ENCODE peak calls at places on chromosomes 5 and 9, in four cellular contexts. N is NCI-H510A; G is CD4-positive, CD25-positive, alpha-beta regulatory T cell; Q is dorsolateral prefrontal cortex. S is an unnamed sample.

GRCh38 chr9:111098661-111099060 is 60.4 kb upstream of the LPAR1 start:
- DNase-seq in N (no peak), G (no peak), Q (no peak), S (no peak)

GRCh38 chr9:136053757-136054142 is 41.3 kb downstream of the NACC2 start:
- DNase-seq in N (no peak), Q (no peak), G (no peak), S (no peak)

GRCh38 chr5:132054031-132054696 is 6.3 kb upstream of the IL3 start:
- DNase-seq in G (no peak), N (no peak), Q (peak), S (no peak)

GRCh38 chr5:15254607-15255006 is 245.4 kb upstream of the FBXL7 start:
- DNase-seq in Q (no peak), N (no peak), G (no peak), S (no peak)

GRCh38 chr9:32738501-32739172 is 44.7 kb upstream of the TMEM215 start:
- DNase-seq in G (no peak), N (no peak), Q (no peak), S (no peak)

GRCh38 chr5:128539038-128539429 is 989 bp upstream of the FBN2 start:
- DNase-seq in Q (no peak), G (no peak), N (no peak), S (no peak)

GRCh38 chr9:5488616-5489015 is 21.7 kb upstream of the PDCD1LG2 start:
- DNase-seq in N (no peak), G (no peak), Q (no peak), S (no peak)

GRCh38 chr9:27202056-27202455 is 93.0 kb downstream of the TEK start:
- DNase-seq in Q (no peak), N (no peak), G (no peak), S (no peak)

GRCh38 chr5:1649554-1649953 is 125.8 kb upstream of the LPCAT1 start:
- DNase-seq in N (no peak), Q (no peak), G (no peak), S (no peak)

GRCh38 chr9:114720296-114720695 is 38.3 kb upstream of the TEX48 start:
- DNase-seq in Q (no peak), N (no peak), G (no peak), S (no peak)

GRCh38 chr5:124655943-124656459 is 90.4 kb downstream of the ZNF608 start:
- DNase-seq in N (peak), Q (no peak), G (no peak), S (no peak)

GRCh38 chr5:142246263-142246662 is 78.6 kb downstream of the SPRY4 start:
- DNase-seq in Q (no peak), G (no peak), N (no peak), S (no peak)

GRCh38 chr9:98790601-98791146 is 5.7 kb downstream of the ANKS6 start:
- DNase-seq in Q (no peak), N (no peak), G (no peak), S (no peak)

GRCh38 chr5:154191467-154192261 is 1.1 kb downstream of the GALNT10 start:
- DNase-seq in G (no peak), Q (no peak), N (no peak), S (no peak)

GRCh38 chr5:852431-853401 is 1.9 kb upstream of the ZDHHC11 start:
- DNase-seq in Q (peak), N (no peak), G (no peak), S (no peak)

GRCh38 chr9:87102131-87102530 is 154.8 kb upstream of the GAS1 start:
- DNase-seq in N (no peak), Q (no peak), G (no peak), S (no peak)

GRCh38 chr9:138069731-138070456 is 192.3 kb downstream of the CACNA1B start:
- DNase-seq in N (no peak), G (no peak), Q (no peak), S (no peak)

GRCh38 chr9:14924821-14925220 is 14.6 kb upstream of the FREM1 start:
- DNase-seq in G (no peak), Q (no peak), N (no peak), S (no peak)

GRCh38 chr9:134689320-134690181 is 47.9 kb downstream of the COL5A1 start:
- DNase-seq in N (no peak), G (no peak), Q (peak), S (no peak)

GRCh38 chr9:126016579-126017290 is 269.6 kb downstream of the PBX3 start:
- DNase-seq in N (no peak), Q (no peak), G (no peak), S (no peak)

GRCh38 chr9:71768388-71769174 is at the start of gene CEMIP2:
- DNase-seq in G (peak), N (peak), Q (peak), S (peak)

GRCh38 chr5:142017832-142018427 is 5.1 kb upstream of the GNPDA1 start:
- DNase-seq in Q (no peak), N (no peak), G (no peak), S (no peak)

GRCh38 chr5:96661101-96661840 is 905 bp upstream of the CAST start:
- DNase-seq in G (peak), Q (no peak), N (no peak), S (no peak)